ENCODE peak calls at places on chromosomes 2 and 18, in five cellular contexts. One of them, this sample, is unnamed.

GRCh38 chr2:144096531-144096930 is 423.4 kb downstream of the ZEB2 start:
- DNase-seq in H1: no peak
- DNase-seq in sigmoid colon: no peak
- DNase-seq in Panc1: no peak
- DNase-seq in SK-N-SH: no peak
- DNase-seq in this sample: no peak

GRCh38 chr2:28716265-28716865 is 35.3 kb upstream of the PPP1CB start:
- DNase-seq in H1: no peak
- DNase-seq in sigmoid colon: peak; percentile 87
- DNase-seq in Panc1: peak; percentile 92
- DNase-seq in SK-N-SH: peak; percentile 67
- DNase-seq in this sample: peak; percentile 72

GRCh38 chr18:64929026-64929425 is 780.1 kb upstream of the LINC00305 start:
- DNase-seq in H1: peak; percentile 0
- DNase-seq in sigmoid colon: no peak
- DNase-seq in Panc1: no peak
- DNase-seq in SK-N-SH: no peak
- DNase-seq in this sample: no peak

GRCh38 chr2:73116182-73116960 is 3.6 kb upstream of the RAB11FIP5 start:
- DNase-seq in H1: no peak
- DNase-seq in sigmoid colon: no peak
- DNase-seq in Panc1: no peak
- DNase-seq in SK-N-SH: no peak
- DNase-seq in this sample: no peak

GRCh38 chr2:69992310-69993047 is 31.0 kb upstream of the ASPRV1 start:
- DNase-seq in H1: no peak
- DNase-seq in sigmoid colon: peak; percentile 7
- DNase-seq in Panc1: no peak
- DNase-seq in SK-N-SH: no peak
- DNase-seq in this sample: peak; percentile 14

GRCh38 chr2:239533917-239534316 is 133.1 kb upstream of the HDAC4 start:
- DNase-seq in H1: no peak
- DNase-seq in sigmoid colon: no peak
- DNase-seq in Panc1: no peak
- DNase-seq in SK-N-SH: no peak
- DNase-seq in this sample: no peak

GRCh38 chr2:236137066-236137465 is 31.1 kb downstream of the GBX2 start:
- DNase-seq in H1: no peak
- DNase-seq in sigmoid colon: peak; percentile 29
- DNase-seq in Panc1: no peak
- DNase-seq in SK-N-SH: no peak
- DNase-seq in this sample: no peak

GRCh38 chr2:168717790-168718502 is 84.5 kb upstream of the NOSTRIN start:
- DNase-seq in H1: no peak
- DNase-seq in sigmoid colon: no peak
- DNase-seq in Panc1: no peak
- DNase-seq in SK-N-SH: no peak
- DNase-seq in this sample: no peak

GRCh38 chr2:6506311-6507258 is 359.1 kb downstream of the CMPK2 start:
- DNase-seq in H1: no peak
- DNase-seq in sigmoid colon: no peak
- DNase-seq in Panc1: no peak
- DNase-seq in SK-N-SH: no peak
- DNase-seq in this sample: no peak

GRCh38 chr2:44956841-44957240 is 15.3 kb downstream of the SIX3 start:
- DNase-seq in H1: no peak
- DNase-seq in sigmoid colon: no peak
- DNase-seq in Panc1: no peak
- DNase-seq in SK-N-SH: no peak
- DNase-seq in this sample: no peak

GRCh38 chr18:10838594-10838993 is 310.8 kb downstream of the PIEZO2 start:
- DNase-seq in H1: no peak
- DNase-seq in sigmoid colon: no peak
- DNase-seq in Panc1: no peak
- DNase-seq in SK-N-SH: no peak
- DNase-seq in this sample: no peak

GRCh38 chr2:233289590-233290424 is 17.8 kb upstream of the SAG start:
- DNase-seq in H1: no peak
- DNase-seq in sigmoid colon: no peak
- DNase-seq in Panc1: no peak
- DNase-seq in SK-N-SH: no peak
- DNase-seq in this sample: no peak

GRCh38 chr2:162430323-162430722 is 86.4 kb downstream of the GCA start:
- DNase-seq in H1: no peak
- DNase-seq in sigmoid colon: no peak
- DNase-seq in Panc1: no peak
- DNase-seq in SK-N-SH: no peak
- DNase-seq in this sample: no peak

DNA sequence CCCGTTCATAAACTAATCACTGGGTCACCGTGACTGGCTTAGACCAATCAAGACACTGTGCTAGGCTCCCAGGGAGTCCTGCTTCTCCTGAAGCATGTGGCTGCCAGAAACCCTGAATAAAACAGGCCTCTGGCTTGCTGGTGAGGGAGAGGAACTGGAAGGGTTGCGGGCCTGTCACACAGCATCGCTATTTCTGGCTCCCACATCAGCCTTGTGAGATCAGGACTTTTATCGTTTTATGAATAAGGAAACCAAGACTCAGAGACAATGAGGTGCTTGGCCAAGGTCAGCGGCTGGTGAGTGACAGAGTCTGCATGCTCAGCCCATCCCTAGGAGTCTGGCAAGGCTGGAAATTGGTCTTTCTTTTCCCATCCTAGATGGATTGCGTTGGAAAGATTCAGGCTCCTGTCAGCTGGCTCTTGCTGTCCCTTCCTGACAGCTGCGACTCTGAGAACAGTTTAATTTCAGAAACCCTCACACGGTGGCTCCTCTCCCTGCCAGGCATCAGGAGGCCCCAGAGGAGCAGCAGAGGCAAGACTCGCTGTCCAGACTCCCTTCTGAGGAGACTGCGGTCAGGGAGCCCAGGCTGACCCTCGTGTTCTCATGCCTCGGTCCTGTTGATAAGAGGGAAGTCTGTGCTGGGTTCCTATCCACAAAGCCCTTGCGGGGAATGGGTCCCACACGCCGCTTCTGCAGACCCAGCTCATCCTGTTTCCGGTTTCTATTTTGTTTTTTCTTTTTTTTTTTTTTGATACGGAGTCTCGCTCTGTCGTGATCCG is 104.4 kb upstream of the TAF1B start:
- DNase-seq in H1: no peak
- DNase-seq in sigmoid colon: no peak
- DNase-seq in Panc1: no peak
- DNase-seq in SK-N-SH: no peak
- DNase-seq in this sample: no peak
- H3K4me3 ChIP-seq in H1: no peak overlapping the region
- H3K4me3 ChIP-seq in sigmoid colon: peak overlapping the region; percentile 40
- H3K4me3 ChIP-seq in Panc1: no peak overlapping the region
- H3K4me3 ChIP-seq in SK-N-SH: no peak overlapping the region
- H3K4me3 ChIP-seq in this sample: peak overlapping the region; percentile 47

DNA sequence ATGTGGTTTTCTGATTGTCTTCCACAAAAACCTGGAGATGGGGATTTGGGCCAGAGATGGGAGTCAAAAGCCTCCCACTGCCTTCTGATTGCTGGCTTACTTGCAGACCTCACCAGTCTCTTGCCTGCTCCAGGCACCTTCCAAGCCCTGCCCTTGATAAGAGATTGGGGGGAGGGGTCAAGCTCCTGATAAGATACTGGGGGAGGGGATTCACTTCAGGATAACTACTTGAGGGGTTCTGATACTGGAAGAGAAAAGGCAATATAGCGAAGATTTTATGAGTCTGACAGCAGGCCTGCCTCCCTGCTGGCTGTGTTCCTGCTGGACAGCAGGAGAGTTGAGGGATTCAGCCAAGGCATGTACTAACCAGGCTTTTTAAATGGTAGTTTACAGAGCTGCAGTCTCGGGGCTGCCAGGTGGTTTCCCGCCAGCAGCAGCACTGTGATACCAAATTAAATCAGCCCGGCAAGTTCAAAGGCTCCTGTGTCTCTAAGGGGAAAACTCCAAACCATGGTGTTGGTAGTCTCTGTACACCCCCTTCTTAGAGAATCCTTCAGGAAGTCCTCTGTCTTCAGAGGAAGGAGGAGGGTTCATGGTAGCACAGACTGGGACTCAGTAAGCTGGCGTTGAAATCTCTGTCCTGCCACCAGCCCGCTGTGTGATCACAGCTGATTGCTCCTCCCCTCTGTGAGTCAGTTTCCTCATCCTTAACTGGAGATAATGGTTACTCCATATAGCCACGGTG is 58.3 kb downstream of the FBXO36 start:
- DNase-seq in H1: no peak
- DNase-seq in sigmoid colon: peak; percentile 82
- DNase-seq in Panc1: peak; percentile 33
- DNase-seq in SK-N-SH: peak; percentile 55
- DNase-seq in this sample: no peak
- TF ChIP-seq POLR2AphosphoS5 in H1: no peak
- TF ChIP-seq POLR2AphosphoS5 in sigmoid colon: peak; percentile 47
- TF ChIP-seq POLR2AphosphoS5 in Panc1: no peak
- TF ChIP-seq POLR2AphosphoS5 in SK-N-SH: no peak
- TF ChIP-seq POLR2AphosphoS5 in this sample: no peak

DNA sequence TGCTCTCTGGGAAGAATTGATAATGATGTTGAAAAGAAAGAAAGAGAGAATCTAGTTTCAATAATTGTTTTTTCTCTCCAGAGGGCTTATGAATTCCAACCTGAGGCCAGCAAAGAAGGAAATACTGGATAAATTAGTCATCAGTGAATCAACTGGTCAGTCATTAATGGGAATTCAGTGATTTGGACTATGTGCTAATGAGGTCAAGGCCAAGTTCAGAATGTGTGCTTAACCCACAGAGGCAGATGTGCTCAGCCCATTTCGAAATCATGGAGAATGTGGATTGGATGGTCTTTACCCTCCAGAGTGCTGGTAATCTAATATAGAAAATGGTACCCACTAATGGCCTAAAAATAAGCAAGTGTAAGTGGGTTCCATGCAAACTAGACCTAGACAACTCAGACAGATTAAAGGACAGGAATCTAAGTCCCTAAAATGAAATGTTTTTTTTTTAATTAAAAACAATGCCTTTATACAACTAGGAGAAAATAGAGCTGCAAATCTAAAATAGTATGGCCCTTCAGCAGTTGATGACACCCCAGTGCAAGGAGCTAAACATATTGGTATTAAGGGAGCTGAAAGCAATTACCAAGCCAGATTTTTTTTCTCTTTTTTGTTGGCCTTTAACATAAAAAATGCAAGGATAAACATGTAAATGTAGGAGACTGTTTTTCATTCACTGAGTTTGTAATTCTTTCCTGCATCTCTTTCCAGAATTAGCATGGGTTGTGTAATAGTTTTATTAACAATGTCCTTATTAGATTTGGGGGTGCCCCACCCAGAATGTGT is 296.9 kb downstream of the SATB2 start:
- DNase-seq in H1: no peak
- DNase-seq in sigmoid colon: no peak
- DNase-seq in Panc1: no peak
- DNase-seq in SK-N-SH: no peak
- DNase-seq in this sample: no peak
- H3K4me3 ChIP-seq in H1: no peak overlapping the region
- H3K4me3 ChIP-seq in sigmoid colon: no peak overlapping the region
- H3K4me3 ChIP-seq in Panc1: no peak overlapping the region
- H3K4me3 ChIP-seq in SK-N-SH: no peak overlapping the region
- H3K4me3 ChIP-seq in this sample: no peak overlapping the region

GRCh38 chr18:58539659-58540380 is 89.1 kb downstream of the ALPK2 start:
- DNase-seq in H1: no peak
- DNase-seq in sigmoid colon: no peak
- DNase-seq in Panc1: no peak
- DNase-seq in SK-N-SH: no peak
- DNase-seq in this sample: no peak

GRCh38 chr18:58541789-58542425 is 87.0 kb downstream of the ALPK2 start:
- DNase-seq in H1: peak; percentile 23
- DNase-seq in sigmoid colon: no peak
- DNase-seq in Panc1: peak; percentile 84
- DNase-seq in SK-N-SH: no peak
- DNase-seq in this sample: no peak

GRCh38 chr18:58542426-58543159 is 86.3 kb downstream of the ALPK2 start:
- DNase-seq in H1: no peak
- DNase-seq in sigmoid colon: no peak
- DNase-seq in Panc1: no peak
- DNase-seq in SK-N-SH: no peak
- DNase-seq in this sample: no peak

GRCh38 chr18:58540381-58540943 is 88.4 kb downstream of the ALPK2 start:
- DNase-seq in H1: no peak
- DNase-seq in sigmoid colon: no peak
- DNase-seq in Panc1: no peak
- DNase-seq in SK-N-SH: no peak
- DNase-seq in this sample: no peak

DNA sequence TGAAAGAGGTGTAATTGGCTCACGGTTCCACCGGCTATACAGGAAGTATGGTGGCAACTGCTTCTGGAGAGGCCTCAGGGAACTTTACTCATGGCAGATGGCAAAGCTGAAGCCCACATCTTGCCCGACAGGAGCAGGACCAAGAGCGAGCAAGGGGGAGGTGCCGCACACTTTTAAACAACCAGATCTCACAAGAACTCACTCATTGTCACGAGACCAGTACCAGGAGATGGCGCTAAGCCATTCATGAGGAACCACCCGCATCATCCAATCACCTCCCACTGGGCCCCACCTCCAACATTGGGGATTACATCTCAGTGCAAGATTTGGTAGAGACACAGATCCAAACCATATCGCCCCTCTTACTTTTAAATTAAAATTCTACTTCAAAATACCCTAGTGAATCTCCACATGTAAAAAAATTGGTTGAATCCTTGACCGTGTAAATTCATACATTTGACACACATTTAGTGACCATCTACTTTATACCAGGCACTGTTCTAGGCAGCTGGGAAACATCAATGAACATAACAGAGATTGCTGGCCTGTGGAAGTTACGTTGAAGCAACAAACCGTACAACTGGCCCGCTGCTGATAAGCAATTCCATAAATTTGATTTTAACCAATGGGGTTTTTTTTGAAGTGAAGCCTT is 87.6 kb downstream of the ALPK2 start:
- DNase-seq in H1: peak; percentile 23
- DNase-seq in sigmoid colon: no peak
- DNase-seq in Panc1: no peak
- DNase-seq in SK-N-SH: no peak
- DNase-seq in this sample: no peak
- TF ChIP-seq POLR2AphosphoS5 in H1: no peak
- TF ChIP-seq POLR2AphosphoS5 in sigmoid colon: no peak
- TF ChIP-seq POLR2AphosphoS5 in Panc1: no peak
- TF ChIP-seq POLR2AphosphoS5 in SK-N-SH: no peak
- TF ChIP-seq POLR2AphosphoS5 in this sample: no peak

GRCh38 chr18:13800505-13801259 is 23.3 kb upstream of the MC5R start:
- DNase-seq in H1: peak; percentile 50
- DNase-seq in sigmoid colon: peak; percentile 71
- DNase-seq in Panc1: no peak
- DNase-seq in SK-N-SH: peak; percentile 76
- DNase-seq in this sample: no peak
- H3K4me3 ChIP-seq in H1: peak overlapping the region; percentile 55
- H3K4me3 ChIP-seq in sigmoid colon: peak overlapping the region; percentile 35
- H3K4me3 ChIP-seq in Panc1: peak overlapping the region; percentile 28
- H3K4me3 ChIP-seq in SK-N-SH: peak overlapping the region; percentile 52
- H3K4me3 ChIP-seq in this sample: peak overlapping the region; percentile 38